ENCODE peak calls at places on chromosome 14, in seven cellular contexts. I, O, E, H, C, T and A are unnamed samples.
A peak's percentile ranks its signal among the peaks of the same experiment; 100 is the strongest.

GRCh38 chr14:90302529-90303303 is 29.0 kb downstream of the NRDE2 start:
- DNase-seq in T (no peak), O (no peak), E (no peak), I (no peak), H (no peak), C (no peak), A (no peak)

GRCh38 chr14:70635971-70636595 is 5.6 kb upstream of the TTC9 start:
- DNase-seq in T (no peak), O (no peak), C (no peak), I (no peak), E (no peak), H (no peak), A (no peak)

GRCh38 chr14:24231263-24232120 is 675 bp downstream of the NEDD8 start:
- DNase-seq in I (no peak), O (no peak), E (no peak), C (no peak), H (no peak), T (no peak), A (no peak)

GRCh38 chr14:77303417-77304156 is 17.1 kb downstream of the POMT2 start:
- DNase-seq in O (no peak), T (peak; percentile 81), I (peak; percentile 86), E (no peak), C (no peak), H (no peak), A (no peak)

GRCh38 chr14:59254146-59254910 is 65.9 kb downstream of the DAAM1 start:
- DNase-seq in C (no peak), H (no peak), O (peak; percentile 76), E (no peak), I (peak; percentile 90), T (peak; percentile 34), A (no peak)

GRCh38 chr14:69553221-69553620 is 21.4 kb downstream of the CCDC177 start:
- DNase-seq in H (no peak), O (no peak), E (no peak), I (peak; percentile 36), C (no peak), T (no peak), A (no peak)

GRCh38 chr14:73739174-73739898 is 25.2 kb upstream of the PNMA1 start:
- DNase-seq in T (no peak), O (no peak), E (no peak), H (no peak), I (no peak), C (no peak), A (peak; percentile 43)

GRCh38 chr14:59483360-59483759 is 848 bp downstream of the L3HYPDH start:
- DNase-seq in T (peak; percentile 44), H (no peak), E (peak; percentile 58), O (no peak), C (no peak), I (no peak), A (peak; percentile 46)

GRCh38 chr14:36556811-36557433 is 25.5 kb downstream of the NKX2-8 start:
- DNase-seq in O (no peak), I (peak; percentile 5), C (peak; percentile 42), H (no peak), E (peak; percentile 35), T (peak; percentile 59), A (peak; percentile 31)

GRCh38 chr14:93731753-93732152 is 56.5 kb downstream of the PRIMA1 start:
- DNase-seq in E (no peak), O (no peak), T (peak; percentile 18), H (no peak), I (no peak), C (no peak), A (no peak)

GRCh38 chr14:34665785-34666425 is 36.0 kb upstream of the SNX6 start:
- DNase-seq in T (no peak), C (no peak), I (peak; percentile 69), H (no peak), O (no peak), E (no peak), A (no peak)

GRCh38 chr14:106613256-106613655 is 1086.9 kb downstream of the TMEM121 start:
- DNase-seq in I (no peak), O (no peak), E (no peak), T (no peak), H (no peak), C (no peak), A (no peak)

GRCh38 chr14:42429401-42429800 is 822.7 kb downstream of the LRFN5 start:
- DNase-seq in T (no peak), O (no peak), E (no peak), C (no peak), I (no peak), H (no peak), A (no peak)

GRCh38 chr14:62604524-62604923 is 440.7 kb downstream of the KCNH5 start:
- DNase-seq in T (no peak), E (peak; percentile 30), H (no peak), C (no peak), O (no peak), I (no peak), A (no peak)

GRCh38 chr14:32762886-32763285 is 175.8 kb upstream of the NPAS3 start:
- DNase-seq in E (no peak), I (no peak), O (no peak), T (no peak), H (no peak), C (no peak), A (no peak)

GRCh38 chr14:50736932-50737419 is 68.9 kb upstream of the SAV1 start:
- DNase-seq in E (peak; percentile 28), I (no peak), C (peak; percentile 70), T (no peak), H (no peak), O (no peak), A (no peak)

GRCh38 chr14:85601246-85601645 is 71.3 kb downstream of the FLRT2 start:
- DNase-seq in H (no peak), E (peak; percentile 96), C (no peak), T (no peak), O (no peak), I (no peak), A (peak; percentile 100)

GRCh38 chr14:79136437-79137430 is 966.6 kb downstream of the NRXN3 start:
- DNase-seq in T (no peak), C (no peak), H (peak; percentile 47), I (no peak), O (no peak), E (peak; percentile 46), A (peak; percentile 84)

GRCh38 chr14:100765296-100765695 is 38.6 kb downstream of the DLK1 start:
- DNase-seq in O (no peak), T (no peak), H (no peak), C (no peak), I (no peak), E (no peak), A (no peak)

GRCh38 chr14:36757730-36758286 is 96.1 kb downstream of the PAX9 start:
- DNase-seq in H (no peak), E (no peak), T (no peak), C (no peak), I (no peak), O (no peak), A (no peak)

GRCh38 chr14:32703246-32703645 is 235.4 kb upstream of the NPAS3 start:
- DNase-seq in O (no peak), T (no peak), I (no peak), E (no peak), C (no peak), H (no peak), A (no peak)

GRCh38 chr14:59695198-59695597 is 118.6 kb upstream of the CCDC175 start:
- DNase-seq in T (no peak), O (no peak), C (no peak), H (no peak), E (no peak), I (no peak), A (no peak)

GRCh38 chr14:99889268-99889667 is 96.1 kb downstream of the EML1 start:
- DNase-seq in I (no peak), C (no peak), E (no peak), O (no peak), H (no peak), T (no peak), A (no peak)

GRCh38 chr14:61179776-61180398 is 101.3 kb downstream of the TMEM30B start:
- DNase-seq in T (no peak), O (no peak), H (no peak), I (no peak), C (no peak), E (no peak), A (no peak)

GRCh38 chr14:101078105-101078891 is 174.8 kb upstream of the RTL1 start:
- DNase-seq in H (no peak), C (no peak), T (no peak), I (no peak), O (no peak), E (no peak), A (no peak)

GRCh38 chr14:29558516-29558915 is 369.1 kb downstream of the PRKD1 start:
- DNase-seq in O (no peak), H (no peak), T (no peak), C (no peak), I (peak; percentile 3), E (no peak), A (no peak)

GRCh38 chr14:32050839-32051238 is 26.3 kb upstream of the ARHGAP5 start:
- DNase-seq in H (no peak), E (peak; percentile 61), I (no peak), O (no peak), C (no peak), T (no peak), A (no peak)

GRCh38 chr14:91980157-91980556 is 32.7 kb upstream of the FBLN5 start:
- DNase-seq in H (no peak), O (no peak), C (peak; percentile 43), E (no peak), T (no peak), I (peak; percentile 75), A (no peak)